ENCODE peak calls at places on chromosomes 12 and 14, in nine cellular contexts. N is lower leg skin, E is H7, I is psoas muscle, M is HuH-7, V is uterus, L is NCI-H187, S is HCEC 1CT, G is astrocyte of the hippocampus. A is an unnamed sample.

GRCh38 chr14:102795060-102795925 is 18.0 kb downstream of the TRAF3 start:
- DNase-seq in L (no peak), M (peak; percentile 80), N (peak; percentile 73), S (peak; percentile 77), I (no peak), E (peak; percentile 23), V (peak; percentile 29), G (peak; percentile 89), A (peak; percentile 48)

GRCh38 chr14:69055125-69055524 is 76.0 kb upstream of the ACTN1 start:
- DNase-seq in I (no peak), E (no peak), G (peak; percentile 88), M (no peak), S (peak; percentile 37), L (no peak), V (no peak), N (no peak), A (no peak)

GRCh38 chr14:100532154-100532915 is 54.9 kb downstream of the BEGAIN start:
- DNase-seq in L (no peak), N (no peak), I (no peak), G (peak; percentile 58), V (peak; percentile 21), S (no peak), E (no peak), M (peak; percentile 1), A (no peak)

GRCh38 chr12:109358154-109358869 is 10.6 kb downstream of the MYO1H start:
- DNase-seq in M (no peak), E (no peak), V (no peak), N (no peak), I (no peak), G (no peak), S (no peak), L (no peak), A (no peak)

GRCh38 chr12:124509676-124510300 is 57.6 kb downstream of the NCOR2 start:
- DNase-seq in L (no peak), G (peak; percentile 80), I (peak; percentile 95), N (peak; percentile 59), V (peak; percentile 76), S (no peak), M (peak; percentile 73), E (peak; percentile 70), A (peak; percentile 68)

GRCh38 chr14:103708750-103709187 is 6.5 kb downstream of the XRCC3 start:
- DNase-seq in N (no peak), E (no peak), G (no peak), V (no peak), L (no peak), S (no peak), M (no peak), I (peak; percentile 78), A (no peak)

GRCh38 chr14:101562659-101563351 is 1.5 kb downstream of the DIO3 start:
- DNase-seq in N (no peak), E (no peak), G (no peak), L (no peak), S (no peak), V (no peak), M (no peak), I (peak; percentile 33), A (no peak)

GRCh38 chr14:101791919-101792572 is 30.5 kb downstream of the PPP2R5C start:
- DNase-seq in I (no peak), E (no peak), S (peak; percentile 60), M (no peak), L (no peak), N (no peak), G (peak; percentile 56), V (no peak), A (no peak)

GRCh38 chr12:113420996-113421595 is 1.1 kb upstream of the SDSL start:
- DNase-seq in V (no peak), M (no peak), L (no peak), S (no peak), E (no peak), I (no peak), N (no peak), G (no peak), A (no peak)

GRCh38 chr12:2739832-2740641 is 54.7 kb upstream of the FKBP4 start:
- DNase-seq in N (no peak), M (no peak), V (no peak), L (no peak), E (no peak), S (peak; percentile 18), I (no peak), G (peak; percentile 49), A (peak; percentile 41)

GRCh38 chr14:82422186-82422585 is 888.5 kb upstream of the SEL1L start:
- DNase-seq in S (no peak), G (no peak), I (no peak), E (no peak), V (no peak), L (no peak), N (no peak), M (no peak), A (no peak)

GRCh38 chr12:93812616-93813015 is 135.4 kb downstream of the CRADD start:
- DNase-seq in M (no peak), E (no peak), N (no peak), L (no peak), G (no peak), I (no peak), S (no peak), V (no peak), A (no peak)

GRCh38 chr14:57402173-57402852 is 11.9 kb downstream of the NAA30 start:
- DNase-seq in I (no peak), M (no peak), E (no peak), L (no peak), V (no peak), S (no peak), G (no peak), N (no peak), A (no peak)

GRCh38 chr12:130583317-130583716 is 132.8 kb downstream of the RIMBP2 start:
- DNase-seq in G (no peak), V (no peak), S (no peak), N (no peak), E (no peak), I (no peak), M (no peak), L (no peak), A (no peak)

GRCh38 chr12:34142430-34142829 is 120.1 kb downstream of the ALG10 start:
- DNase-seq in L (no peak), E (no peak), G (no peak), M (no peak), I (no peak), N (no peak), V (no peak), S (no peak), A (no peak)

A was measured in mesendoderm.